ENCODE peak calls at places on chromosomes 3 and 15, in five cellular contexts. One of them, this sample, is unnamed.

GRCh38 chr3:2579206-2579605 is 480.5 kb downstream of the CNTN4 start:
- DNase-seq in pancreas: no peak
- DNase-seq in upper lobe of right lung: no peak
- DNase-seq in psoas muscle: no peak
- DNase-seq in uterus: no peak
- DNase-seq in this sample: peak; percentile 17

GRCh38 chr15:78372880-78373279 is 32.7 kb downstream of the CRABP1 start:
- DNase-seq in pancreas: peak; percentile 28
- DNase-seq in upper lobe of right lung: no peak
- DNase-seq in psoas muscle: no peak
- DNase-seq in uterus: no peak
- DNase-seq in this sample: no peak

GRCh38 chr15:95556866-95557225 is 773.7 kb upstream of the NR2F2 start:
- DNase-seq in pancreas: no peak
- DNase-seq in upper lobe of right lung: no peak
- DNase-seq in psoas muscle: no peak
- DNase-seq in uterus: no peak
- DNase-seq in this sample: no peak

GRCh38 chr15:63601026-63601726 is 4.0 kb downstream of the FBXL22 start:
- DNase-seq in pancreas: peak; percentile 78
- DNase-seq in upper lobe of right lung: peak; percentile 79
- DNase-seq in psoas muscle: peak; percentile 67
- DNase-seq in uterus: peak; percentile 33
- DNase-seq in this sample: peak; percentile 21

GRCh38 chr15:42107483-42107882 is 13.1 kb upstream of the PLA2G4D start:
- DNase-seq in pancreas: no peak
- DNase-seq in upper lobe of right lung: no peak
- DNase-seq in psoas muscle: no peak
- DNase-seq in uterus: no peak
- DNase-seq in this sample: peak; percentile 79

GRCh38 chr3:56921573-56922571 is 120.1 kb upstream of the ARHGEF3 start:
- DNase-seq in pancreas: no peak
- DNase-seq in upper lobe of right lung: no peak
- DNase-seq in psoas muscle: no peak
- DNase-seq in uterus: no peak
- DNase-seq in this sample: no peak

GRCh38 chr3:32004111-32004790 is 22.7 kb downstream of the ZNF860 start:
- DNase-seq in pancreas: no peak
- DNase-seq in upper lobe of right lung: no peak
- DNase-seq in psoas muscle: no peak
- DNase-seq in uterus: no peak
- DNase-seq in this sample: no peak

GRCh38 chr3:196016485-196016884 is 65.4 kb downstream of the TFRC start:
- DNase-seq in pancreas: no peak
- DNase-seq in upper lobe of right lung: no peak
- DNase-seq in psoas muscle: no peak
- DNase-seq in uterus: no peak
- DNase-seq in this sample: peak; percentile 32

GRCh38 chr3:101898752-101899169 is 49.4 kb downstream of the NFKBIZ start:
- DNase-seq in pancreas: no peak
- DNase-seq in upper lobe of right lung: no peak
- DNase-seq in psoas muscle: no peak
- DNase-seq in uterus: no peak
- DNase-seq in this sample: no peak

GRCh38 chr3:196198771-196199753 is 12.1 kb downstream of the ZDHHC19 start:
- DNase-seq in pancreas: no peak
- DNase-seq in upper lobe of right lung: no peak
- DNase-seq in psoas muscle: peak; percentile 6
- DNase-seq in uterus: no peak
- DNase-seq in this sample: peak; percentile 34

GRCh38 chr3:65342084-65342683 is 654.4 kb upstream of the ADAMTS9 start:
- DNase-seq in pancreas: peak; percentile 67
- DNase-seq in upper lobe of right lung: peak; percentile 67
- DNase-seq in psoas muscle: no peak
- DNase-seq in uterus: no peak
- DNase-seq in this sample: peak; percentile 59

GRCh38 chr3:186857743-186858142 is 15.2 kb downstream of the ADIPOQ start:
- DNase-seq in pancreas: no peak
- DNase-seq in upper lobe of right lung: no peak
- DNase-seq in psoas muscle: no peak
- DNase-seq in uterus: no peak
- DNase-seq in this sample: no peak

GRCh38 chr3:55579499-55579898 is 92.4 kb upstream of the WNT5A start:
- DNase-seq in pancreas: no peak
- DNase-seq in upper lobe of right lung: no peak
- DNase-seq in psoas muscle: no peak
- DNase-seq in uterus: no peak
- DNase-seq in this sample: no peak

GRCh38 chr15:89566141-89566540 is 9.1 kb upstream of the TICRR start:
- DNase-seq in pancreas: no peak
- DNase-seq in upper lobe of right lung: no peak
- DNase-seq in psoas muscle: no peak
- DNase-seq in uterus: no peak
- DNase-seq in this sample: no peak

GRCh38 chr3:159039286-159039685 is 237.4 kb downstream of the MFSD1 start:
- DNase-seq in pancreas: no peak
- DNase-seq in upper lobe of right lung: no peak
- DNase-seq in psoas muscle: no peak
- DNase-seq in uterus: no peak
- DNase-seq in this sample: no peak

GRCh38 chr15:70976856-70977255 is 84.2 kb downstream of the LRRC49 start:
- DNase-seq in pancreas: no peak
- DNase-seq in upper lobe of right lung: no peak
- DNase-seq in psoas muscle: no peak
- DNase-seq in uterus: no peak
- DNase-seq in this sample: no peak

GRCh38 chr3:71584216-71585061 is 911 bp upstream of the FOXP1 start:
- DNase-seq in pancreas: peak; percentile 62
- DNase-seq in upper lobe of right lung: peak; percentile 69
- DNase-seq in psoas muscle: peak; percentile 54
- DNase-seq in uterus: peak; percentile 36
- DNase-seq in this sample: peak; percentile 51

GRCh38 chr15:85329561-85330421 is 50.6 kb upstream of the AKAP13 start:
- DNase-seq in pancreas: no peak
- DNase-seq in upper lobe of right lung: no peak
- DNase-seq in psoas muscle: no peak
- DNase-seq in uterus: no peak
- DNase-seq in this sample: no peak

GRCh38 chr3:128397484-128397883 is 69.2 kb downstream of the DNAJB8 start:
- DNase-seq in pancreas: no peak
- DNase-seq in upper lobe of right lung: no peak
- DNase-seq in psoas muscle: no peak
- DNase-seq in uterus: no peak
- DNase-seq in this sample: no peak

GRCh38 chr3:189941679-189942078 is 179.0 kb downstream of the P3H2 start:
- DNase-seq in pancreas: no peak
- DNase-seq in upper lobe of right lung: no peak
- DNase-seq in psoas muscle: no peak
- DNase-seq in uterus: no peak
- DNase-seq in this sample: no peak

GRCh38 chr3:129658156-129658843 is 51.8 kb upstream of the PLXND1 start:
- DNase-seq in pancreas: no peak
- DNase-seq in upper lobe of right lung: no peak
- DNase-seq in psoas muscle: no peak
- DNase-seq in uterus: no peak
- DNase-seq in this sample: no peak

GRCh38 chr3:52231502-52232278 is 6.2 kb upstream of the TLR9 start:
- DNase-seq in pancreas: peak; percentile 95
- DNase-seq in upper lobe of right lung: peak; percentile 91
- DNase-seq in psoas muscle: peak; percentile 95
- DNase-seq in uterus: peak; percentile 56
- DNase-seq in this sample: peak; percentile 37

GRCh38 chr15:43541785-43542184 is 24.4 kb downstream of the MAP1A start:
- DNase-seq in pancreas: no peak
- DNase-seq in upper lobe of right lung: no peak
- DNase-seq in psoas muscle: no peak
- DNase-seq in uterus: no peak
- DNase-seq in this sample: no peak

GRCh38 chr3:8668216-8668615 is 23.6 kb upstream of the SSUH2 start:
- DNase-seq in pancreas: no peak
- DNase-seq in upper lobe of right lung: no peak
- DNase-seq in psoas muscle: no peak
- DNase-seq in uterus: no peak
- DNase-seq in this sample: no peak

GRCh38 chr3:17747184-17747889 is 4.9 kb upstream of the TBC1D5 start:
- DNase-seq in pancreas: no peak
- DNase-seq in upper lobe of right lung: no peak
- DNase-seq in psoas muscle: no peak
- DNase-seq in uterus: no peak
- DNase-seq in this sample: no peak

GRCh38 chr3:183359036-183359435 is 69.4 kb downstream of the MCF2L2 start:
- DNase-seq in pancreas: no peak
- DNase-seq in upper lobe of right lung: no peak
- DNase-seq in psoas muscle: no peak
- DNase-seq in uterus: no peak
- DNase-seq in this sample: no peak

GRCh38 chr3:29156071-29156715 is 124.7 kb upstream of the RBMS3 start:
- DNase-seq in pancreas: no peak
- DNase-seq in upper lobe of right lung: no peak
- DNase-seq in psoas muscle: peak; percentile 42
- DNase-seq in uterus: no peak
- DNase-seq in this sample: peak; percentile 87

GRCh38 chr3:102180291-102180931 is 254.4 kb upstream of the ZPLD1 start:
- DNase-seq in pancreas: no peak
- DNase-seq in upper lobe of right lung: no peak
- DNase-seq in psoas muscle: no peak
- DNase-seq in uterus: no peak
- DNase-seq in this sample: peak; percentile 93

GRCh38 chr15:98830034-98830634 is 177.5 kb downstream of the PGPEP1L start:
- DNase-seq in pancreas: no peak
- DNase-seq in upper lobe of right lung: no peak
- DNase-seq in psoas muscle: no peak
- DNase-seq in uterus: no peak
- DNase-seq in this sample: no peak

GRCh38 chr3:21954709-21955108 is 203.7 kb upstream of the ZNF385D start:
- DNase-seq in pancreas: no peak
- DNase-seq in upper lobe of right lung: no peak
- DNase-seq in psoas muscle: no peak
- DNase-seq in uterus: no peak
- DNase-seq in this sample: no peak

GRCh38 chr3:155382396-155383042 is 89.0 kb upstream of the STRIT1 start:
- DNase-seq in pancreas: peak; percentile 88
- DNase-seq in upper lobe of right lung: peak; percentile 87
- DNase-seq in psoas muscle: peak; percentile 74
- DNase-seq in uterus: peak; percentile 56
- DNase-seq in this sample: peak; percentile 80

DNA sequence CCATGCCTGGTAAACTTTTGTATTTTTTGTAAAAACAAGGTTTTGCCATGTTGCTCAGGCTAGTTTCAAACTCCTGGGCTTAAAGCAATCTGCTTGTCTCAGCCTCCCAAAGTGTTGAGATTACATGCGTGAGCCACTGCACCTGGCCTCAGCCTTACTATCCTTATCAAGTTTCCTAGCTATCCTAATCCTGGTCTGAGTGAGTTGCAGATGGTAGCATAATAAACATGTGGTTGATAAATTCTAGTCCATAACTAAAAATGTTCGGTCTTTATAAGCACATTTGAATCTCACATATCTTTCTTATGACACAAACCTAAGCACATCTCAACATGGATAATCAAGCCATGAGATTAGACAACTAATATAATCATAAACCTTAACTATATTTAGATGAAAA is 18.5 kb downstream of the NPHP3 start:
- DNase-seq in pancreas: no peak
- DNase-seq in upper lobe of right lung: no peak
- DNase-seq in psoas muscle: no peak
- DNase-seq in uterus: no peak
- DNase-seq in this sample: no peak
- H3K36me3 ChIP-seq in pancreas: peaks cover 23% of the 10 kb centered on the region
- H3K36me3 ChIP-seq in upper lobe of right lung: peaks cover 99% of the 10 kb centered on the region
- H3K36me3 ChIP-seq in psoas muscle: peaks cover 3% of the 10 kb centered on the region
- H3K36me3 ChIP-seq in uterus: no peaks in the 10 kb centered on the region
- H3K36me3 ChIP-seq in this sample: peaks cover 9% of the 10 kb centered on the region

GRCh38 chr3:43996379-43997301 is 245.0 kb upstream of the TOPAZ1 start:
- DNase-seq in pancreas: no peak
- DNase-seq in upper lobe of right lung: peak; percentile 71
- DNase-seq in psoas muscle: no peak
- DNase-seq in uterus: no peak
- DNase-seq in this sample: peak; percentile 62
- TF ChIP-seq CTCF in pancreas: no peak
- TF ChIP-seq CTCF in upper lobe of right lung: no peak
- TF ChIP-seq CTCF in psoas muscle: no peak
- TF ChIP-seq CTCF in uterus: no peak
- TF ChIP-seq CTCF in this sample: peak; percentile 29

GRCh38 chr3:138359137-138359536 is 10.8 kb downstream of the MRAS start:
- DNase-seq in pancreas: no peak
- DNase-seq in upper lobe of right lung: no peak
- DNase-seq in psoas muscle: no peak
- DNase-seq in uterus: no peak
- DNase-seq in this sample: no peak
- H3K4me1 ChIP-seq in pancreas: no peaks in the 10 kb centered on the region
- H3K4me1 ChIP-seq in upper lobe of right lung: no peaks in the 10 kb centered on the region
- H3K4me1 ChIP-seq in psoas muscle: peaks cover 76% of the 10 kb centered on the region
- H3K4me1 ChIP-seq in uterus: no peaks in the 10 kb centered on the region
- H3K4me1 ChIP-seq in this sample: no peaks in the 10 kb centered on the region

DNA sequence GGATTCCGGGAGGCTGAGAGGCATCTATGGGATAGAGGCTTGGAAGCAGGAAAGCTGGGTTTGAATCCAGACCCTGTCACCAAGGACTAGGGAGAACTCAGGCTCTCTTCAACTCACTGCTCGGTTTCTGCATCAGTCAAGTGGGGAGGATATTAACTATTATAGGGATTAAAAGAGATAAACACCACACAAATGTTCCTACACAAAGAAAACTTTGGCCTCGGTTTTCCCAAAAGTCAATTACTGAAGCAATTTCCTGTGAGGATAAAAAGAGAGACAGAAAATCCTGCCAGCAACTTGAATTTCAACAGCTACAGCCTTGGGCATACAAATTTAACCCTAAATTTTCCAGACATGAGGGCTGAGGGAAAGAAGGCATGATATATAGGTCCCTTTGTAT is 36.0 kb downstream of the ITGB5 start:
- DNase-seq in pancreas: no peak
- DNase-seq in upper lobe of right lung: no peak
- DNase-seq in psoas muscle: no peak
- DNase-seq in uterus: no peak
- DNase-seq in this sample: peak; percentile 94
- H3K36me3 ChIP-seq in pancreas: peaks cover 4% of the 10 kb centered on the region
- H3K36me3 ChIP-seq in upper lobe of right lung: peaks cover 6% of the 10 kb centered on the region
- H3K36me3 ChIP-seq in psoas muscle: peaks cover 2% of the 10 kb centered on the region
- H3K36me3 ChIP-seq in uterus: no peaks in the 10 kb centered on the region
- H3K36me3 ChIP-seq in this sample: peaks cover 25% of the 10 kb centered on the region

GRCh38 chr15:76185716-76186115 is 125.6 kb downstream of the ETFA start:
- DNase-seq in pancreas: no peak
- DNase-seq in upper lobe of right lung: no peak
- DNase-seq in psoas muscle: no peak
- DNase-seq in uterus: no peak
- DNase-seq in this sample: peak; percentile 86
- TF ChIP-seq CTCF in pancreas: no peak
- TF ChIP-seq CTCF in upper lobe of right lung: peak; percentile 39
- TF ChIP-seq CTCF in psoas muscle: peak; percentile 36
- TF ChIP-seq CTCF in uterus: no peak
- TF ChIP-seq CTCF in this sample: peak; percentile 75

GRCh38 chr3:109939817-109940216 is 602.5 kb upstream of the DPPA4 start:
- DNase-seq in pancreas: no peak
- DNase-seq in upper lobe of right lung: no peak
- DNase-seq in psoas muscle: no peak
- DNase-seq in uterus: no peak
- DNase-seq in this sample: no peak

GRCh38 chr3:109944836-109945235 is 607.5 kb upstream of the DPPA4 start:
- DNase-seq in pancreas: no peak
- DNase-seq in upper lobe of right lung: no peak
- DNase-seq in psoas muscle: no peak
- DNase-seq in uterus: no peak
- DNase-seq in this sample: no peak

GRCh38 chr3:109943181-109943580 is 605.8 kb upstream of the DPPA4 start:
- DNase-seq in pancreas: no peak
- DNase-seq in upper lobe of right lung: no peak
- DNase-seq in psoas muscle: no peak
- DNase-seq in uterus: no peak
- DNase-seq in this sample: no peak
- H3K4me1 ChIP-seq in pancreas: no peaks in the 10 kb centered on the region
- H3K4me1 ChIP-seq in upper lobe of right lung: no peaks in the 10 kb centered on the region
- H3K4me1 ChIP-seq in psoas muscle: no peaks in the 10 kb centered on the region
- H3K4me1 ChIP-seq in uterus: no peaks in the 10 kb centered on the region
- H3K4me1 ChIP-seq in this sample: no peaks in the 10 kb centered on the region

This sample was measured in A673.